ENCODE peak calls at places on chromosomes 6 and 20, in ten cellular contexts. O is NCI-H226, X is mesothelial cell of epicardium, K is HL-60, V is dermis microvascular lymphatic vessel endothelial cell, R is tibial nerve, S is HCT116, I is ELR, Q is GM06990, C is AG10803. M is an unnamed sample.

GRCh38 chr6:151043944-151044343 is 178.4 kb downstream of the MTHFD1L start:
- DNase-seq in S (no peak), C (no peak), O (no peak), R (no peak), I (no peak), K (no peak), Q (no peak), V (no peak), X (no peak), M (no peak)

GRCh38 chr20:52484438-52484837 is 292.9 kb upstream of the ZFP64 start:
- DNase-seq in O (no peak), S (no peak), Q (no peak), V (no peak), K (no peak), X (no peak), C (peak), R (no peak), I (peak), M (no peak)

GRCh38 chr6:166624275-166624674 is 2.8 kb downstream of the RPS6KA2 start:
- DNase-seq in V (no peak), I (no peak), O (peak), X (no peak), K (peak), C (peak), S (no peak), Q (no peak), R (peak), M (no peak)

GRCh38 chr20:38836991-38837390 is 31.5 kb downstream of the PPP1R16B start:
- DNase-seq in K (no peak), S (no peak), X (no peak), C (no peak), Q (no peak), V (no peak), R (no peak), O (no peak), I (no peak), M (no peak)

GRCh38 chr6:44093066-44093465 is 34.2 kb downstream of the MRPL14 start:
- DNase-seq in V (no peak), C (no peak), R (no peak), Q (no peak), I (no peak), S (no peak), O (no peak), X (no peak), K (no peak), M (no peak)

GRCh38 chr6:131995924-131996323 is 44.8 kb upstream of the CCN2 start:
- DNase-seq in Q (no peak), C (peak), I (peak), R (no peak), O (peak), K (no peak), X (no peak), V (no peak), S (peak), M (no peak)

GRCh38 chr6:30781697-30782424 is 37.5 kb upstream of the IER3 start:
- DNase-seq in S (peak), R (peak), V (peak), O (peak), I (peak), K (peak), C (peak), Q (peak), X (peak), M (peak)

GRCh38 chr6:139649718-139650117 is 275.3 kb upstream of the CITED2 start:
- DNase-seq in R (no peak), S (no peak), Q (no peak), O (no peak), C (no peak), I (no peak), K (no peak), V (no peak), X (no peak), M (no peak)

GRCh38 chr20:41411458-41411857 is 44.8 kb upstream of the EMILIN3 start:
- DNase-seq in X (no peak), I (peak), Q (no peak), O (no peak), V (no peak), K (no peak), C (peak), S (no peak), R (no peak), M (no peak)

GRCh38 chr6:41558033-41558807 is 12.0 kb downstream of the FOXP4 start:
- DNase-seq in R (no peak), S (no peak), K (no peak), V (no peak), X (no peak), C (no peak), Q (no peak), O (no peak), I (no peak), M (no peak)

GRCh38 chr6:20455175-20456075 is 53.7 kb downstream of the E2F3 start:
- DNase-seq in S (no peak), V (peak), C (peak), I (peak), X (no peak), R (no peak), Q (no peak), O (peak), K (no peak), M (no peak)

GRCh38 chr6:70592391-70593117 is 25.8 kb downstream of the SDHAF4 start:
- DNase-seq in V (no peak), R (no peak), I (no peak), S (no peak), Q (no peak), X (no peak), K (no peak), C (peak), O (peak), M (no peak)

GRCh38 chr20:1626528-1627192 is 6.9 kb upstream of the SIRPB1 start:
- DNase-seq in R (no peak), V (no peak), I (no peak), S (no peak), K (no peak), X (no peak), C (no peak), Q (no peak), O (no peak), M (no peak)

GRCh38 chr6:155093430-155093829 is 98.3 kb downstream of the TIAM2 start:
- DNase-seq in C (no peak), S (no peak), V (no peak), X (no peak), K (no peak), Q (no peak), I (no peak), R (no peak), O (no peak), M (no peak)

GRCh38 chr20:46307139-46307998 is 929 bp downstream of the CDH22 start:
- DNase-seq in I (peak), O (peak), X (peak), V (no peak), C (peak), K (peak), S (no peak), R (no peak), Q (peak), M (no peak)

GRCh38 chr6:162750776-162751175 is 23.0 kb downstream of the PACRG start:
- DNase-seq in I (peak), R (no peak), K (no peak), C (no peak), X (no peak), S (no peak), V (no peak), Q (no peak), O (no peak), M (no peak)

GRCh38 chr6:46626228-46626909 is 26.2 kb downstream of the CYP39A1 start:
- DNase-seq in C (peak), K (no peak), Q (peak), S (peak), V (no peak), X (no peak), R (peak), I (peak), O (no peak), M (no peak)

GRCh38 chr6:107600936-107601335 is 111.0 kb downstream of the SOBP start:
- DNase-seq in X (no peak), K (no peak), Q (no peak), I (peak), C (peak), R (peak), S (no peak), V (no peak), O (peak), M (no peak)

GRCh38 chr6:27772261-27773001 is 139.8 kb downstream of the OR2B2 start:
- DNase-seq in Q (peak), V (peak), I (peak), R (peak), O (peak), X (peak), K (peak), S (peak), C (peak), M (peak)

GRCh38 chr20:46277602-46278001 is 30.7 kb downstream of the CDH22 start:
- DNase-seq in X (no peak), K (no peak), Q (no peak), V (no peak), I (no peak), R (no peak), O (no peak), S (no peak), C (no peak), M (no peak)

GRCh38 chr6:162058281-162058875 is 669.2 kb downstream of the PRKN start:
- DNase-seq in K (no peak), S (peak), C (no peak), Q (no peak), V (no peak), X (no peak), I (no peak), O (no peak), R (no peak), M (no peak)

GRCh38 chr20:16801919-16802651 is 53.9 kb downstream of the OTOR start:
- DNase-seq in R (peak), K (peak), X (peak), O (no peak), Q (no peak), C (peak), V (peak), S (peak), I (peak), M (no peak)

GRCh38 chr6:129936329-129937165 is 75.4 kb upstream of the TMEM244 start:
- DNase-seq in R (peak), X (no peak), Q (peak), V (peak), K (peak), S (peak), C (peak), I (peak), O (peak), M (no peak)

GRCh38 chr6:151452750-151453427 is 963 bp upstream of the RMND1 start:
- DNase-seq in V (no peak), O (peak), I (peak), R (peak), C (peak), K (no peak), X (no peak), Q (no peak), S (no peak), M (no peak)

GRCh38 chr20:10741060-10741459 is 67.3 kb upstream of the JAG1 start:
- DNase-seq in V (no peak), Q (no peak), C (no peak), S (no peak), R (no peak), X (no peak), I (no peak), K (no peak), O (no peak), M (no peak)

GRCh38 chr6:27608916-27609883 is 136.3 kb upstream of the ZNF184 start:
- DNase-seq in C (peak), X (no peak), O (peak), V (no peak), S (peak), I (peak), Q (no peak), R (no peak), K (no peak), M (no peak)

M was measured in ascending aorta.